ENCODE peak calls at places on chromosomes 3 and 15, in nine cellular contexts. One of them, this sample, is unnamed.

GRCh38 chr15:71273731-71274447 is 158.6 kb downstream of the THSD4 start:
- DNase-seq in activated T-helper 1 cell treated with Interleukin-2 at 50 U/mL for 16 hours: no peak
- DNase-seq in fibroblast of lung: peak; percentile 30
- DNase-seq in CD4-positive, alpha-beta memory T cell: no peak
- DNase-seq in mucosa of descending colon: no peak
- DNase-seq in T follicular helper cell: no peak
- DNase-seq in NCI-H1930: no peak
- DNase-seq in brain microvascular endothelial cell: no peak
- DNase-seq in iris pigment epithelial cell: no peak
- DNase-seq in this sample: no peak

GRCh38 chr3:113698891-113699465 is 2.5 kb upstream of the USF3 start:
- DNase-seq in activated T-helper 1 cell treated with Interleukin-2 at 50 U/mL for 16 hours: no peak
- DNase-seq in fibroblast of lung: peak; percentile 27
- DNase-seq in CD4-positive, alpha-beta memory T cell: peak; percentile 1
- DNase-seq in mucosa of descending colon: peak; percentile 71
- DNase-seq in T follicular helper cell: no peak
- DNase-seq in NCI-H1930: no peak
- DNase-seq in brain microvascular endothelial cell: no peak
- DNase-seq in iris pigment epithelial cell: peak; percentile 34
- DNase-seq in this sample: no peak

GRCh38 chr3:70974752-70975151 is 608.8 kb downstream of the FOXP1 start:
- DNase-seq in activated T-helper 1 cell treated with Interleukin-2 at 50 U/mL for 16 hours: no peak
- DNase-seq in fibroblast of lung: no peak
- DNase-seq in CD4-positive, alpha-beta memory T cell: no peak
- DNase-seq in mucosa of descending colon: no peak
- DNase-seq in T follicular helper cell: no peak
- DNase-seq in NCI-H1930: no peak
- DNase-seq in brain microvascular endothelial cell: no peak
- DNase-seq in iris pigment epithelial cell: no peak
- DNase-seq in this sample: no peak

GRCh38 chr15:69793783-69794451 is 303.8 kb downstream of the TLE3 start:
- DNase-seq in activated T-helper 1 cell treated with Interleukin-2 at 50 U/mL for 16 hours: no peak
- DNase-seq in fibroblast of lung: no peak
- DNase-seq in CD4-positive, alpha-beta memory T cell: no peak
- DNase-seq in mucosa of descending colon: no peak
- DNase-seq in T follicular helper cell: no peak
- DNase-seq in NCI-H1930: no peak
- DNase-seq in brain microvascular endothelial cell: no peak
- DNase-seq in iris pigment epithelial cell: no peak
- DNase-seq in this sample: no peak

GRCh38 chr3:136567599-136568188 is 184.5 kb downstream of the STAG1 start:
- DNase-seq in activated T-helper 1 cell treated with Interleukin-2 at 50 U/mL for 16 hours: no peak
- DNase-seq in fibroblast of lung: no peak
- DNase-seq in CD4-positive, alpha-beta memory T cell: no peak
- DNase-seq in mucosa of descending colon: no peak
- DNase-seq in T follicular helper cell: no peak
- DNase-seq in NCI-H1930: no peak
- DNase-seq in brain microvascular endothelial cell: no peak
- DNase-seq in iris pigment epithelial cell: no peak
- DNase-seq in this sample: no peak

GRCh38 chr3:107431298-107432012 is 54.2 kb downstream of the CCDC54 start:
- DNase-seq in activated T-helper 1 cell treated with Interleukin-2 at 50 U/mL for 16 hours: peak; percentile 24
- DNase-seq in fibroblast of lung: peak; percentile 69
- DNase-seq in CD4-positive, alpha-beta memory T cell: peak; percentile 32
- DNase-seq in mucosa of descending colon: peak; percentile 72
- DNase-seq in T follicular helper cell: no peak
- DNase-seq in NCI-H1930: peak; percentile 63
- DNase-seq in brain microvascular endothelial cell: peak; percentile 40
- DNase-seq in iris pigment epithelial cell: peak; percentile 51
- DNase-seq in this sample: peak; percentile 45

GRCh38 chr3:129654126-129654525 is 47.6 kb upstream of the PLXND1 start:
- DNase-seq in activated T-helper 1 cell treated with Interleukin-2 at 50 U/mL for 16 hours: no peak
- DNase-seq in fibroblast of lung: peak; percentile 89
- DNase-seq in CD4-positive, alpha-beta memory T cell: no peak
- DNase-seq in mucosa of descending colon: no peak
- DNase-seq in T follicular helper cell: no peak
- DNase-seq in NCI-H1930: no peak
- DNase-seq in brain microvascular endothelial cell: peak; percentile 27
- DNase-seq in iris pigment epithelial cell: peak; percentile 83
- DNase-seq in this sample: no peak

GRCh38 chr3:51311055-51311454 is 74.0 kb upstream of the MANF start:
- DNase-seq in activated T-helper 1 cell treated with Interleukin-2 at 50 U/mL for 16 hours: no peak
- DNase-seq in fibroblast of lung: peak; percentile 23
- DNase-seq in CD4-positive, alpha-beta memory T cell: peak; percentile 17
- DNase-seq in mucosa of descending colon: no peak
- DNase-seq in T follicular helper cell: no peak
- DNase-seq in NCI-H1930: no peak
- DNase-seq in brain microvascular endothelial cell: peak; percentile 15
- DNase-seq in iris pigment epithelial cell: peak; percentile 45
- DNase-seq in this sample: peak; percentile 31

GRCh38 chr15:69034352-69034751 is 19.9 kb downstream of the NOX5 start:
- DNase-seq in activated T-helper 1 cell treated with Interleukin-2 at 50 U/mL for 16 hours: no peak
- DNase-seq in fibroblast of lung: peak; percentile 97
- DNase-seq in CD4-positive, alpha-beta memory T cell: no peak
- DNase-seq in mucosa of descending colon: no peak
- DNase-seq in T follicular helper cell: no peak
- DNase-seq in NCI-H1930: no peak
- DNase-seq in brain microvascular endothelial cell: peak; percentile 62
- DNase-seq in iris pigment epithelial cell: peak; percentile 87
- DNase-seq in this sample: no peak

GRCh38 chr3:150699068-150699635 is 4.6 kb downstream of the ERICH6 start:
- DNase-seq in activated T-helper 1 cell treated with Interleukin-2 at 50 U/mL for 16 hours: no peak
- DNase-seq in fibroblast of lung: peak; percentile 47
- DNase-seq in CD4-positive, alpha-beta memory T cell: no peak
- DNase-seq in mucosa of descending colon: no peak
- DNase-seq in T follicular helper cell: no peak
- DNase-seq in NCI-H1930: no peak
- DNase-seq in brain microvascular endothelial cell: peak; percentile 63
- DNase-seq in iris pigment epithelial cell: peak; percentile 71
- DNase-seq in this sample: peak; percentile 10

GRCh38 chr3:64911138-64911537 is 223.3 kb upstream of the ADAMTS9 start:
- DNase-seq in activated T-helper 1 cell treated with Interleukin-2 at 50 U/mL for 16 hours: no peak
- DNase-seq in fibroblast of lung: no peak
- DNase-seq in CD4-positive, alpha-beta memory T cell: no peak
- DNase-seq in mucosa of descending colon: no peak
- DNase-seq in T follicular helper cell: no peak
- DNase-seq in NCI-H1930: no peak
- DNase-seq in brain microvascular endothelial cell: no peak
- DNase-seq in iris pigment epithelial cell: no peak
- DNase-seq in this sample: no peak

GRCh38 chr3:172103724-172104123 is 64.3 kb downstream of the FNDC3B start:
- DNase-seq in activated T-helper 1 cell treated with Interleukin-2 at 50 U/mL for 16 hours: no peak
- DNase-seq in fibroblast of lung: peak; percentile 97
- DNase-seq in CD4-positive, alpha-beta memory T cell: no peak
- DNase-seq in mucosa of descending colon: no peak
- DNase-seq in T follicular helper cell: no peak
- DNase-seq in NCI-H1930: no peak
- DNase-seq in brain microvascular endothelial cell: peak; percentile 67
- DNase-seq in iris pigment epithelial cell: peak; percentile 89
- DNase-seq in this sample: no peak

GRCh38 chr3:157059181-157059580 is 100.8 kb downstream of the CCNL1 start:
- DNase-seq in activated T-helper 1 cell treated with Interleukin-2 at 50 U/mL for 16 hours: no peak
- DNase-seq in fibroblast of lung: no peak
- DNase-seq in CD4-positive, alpha-beta memory T cell: no peak
- DNase-seq in mucosa of descending colon: no peak
- DNase-seq in T follicular helper cell: no peak
- DNase-seq in NCI-H1930: no peak
- DNase-seq in brain microvascular endothelial cell: no peak
- DNase-seq in iris pigment epithelial cell: no peak
- DNase-seq in this sample: no peak

GRCh38 chr15:68143129-68143528 is 62.0 kb downstream of the CALML4 start:
- DNase-seq in activated T-helper 1 cell treated with Interleukin-2 at 50 U/mL for 16 hours: no peak
- DNase-seq in fibroblast of lung: no peak
- DNase-seq in CD4-positive, alpha-beta memory T cell: no peak
- DNase-seq in mucosa of descending colon: no peak
- DNase-seq in T follicular helper cell: no peak
- DNase-seq in NCI-H1930: no peak
- DNase-seq in brain microvascular endothelial cell: no peak
- DNase-seq in iris pigment epithelial cell: no peak
- DNase-seq in this sample: no peak

GRCh38 chr3:13570391-13571194 is 21.7 kb downstream of the FBLN2 start:
- DNase-seq in activated T-helper 1 cell treated with Interleukin-2 at 50 U/mL for 16 hours: no peak
- DNase-seq in fibroblast of lung: no peak
- DNase-seq in CD4-positive, alpha-beta memory T cell: no peak
- DNase-seq in mucosa of descending colon: no peak
- DNase-seq in T follicular helper cell: no peak
- DNase-seq in NCI-H1930: no peak
- DNase-seq in brain microvascular endothelial cell: no peak
- DNase-seq in iris pigment epithelial cell: no peak
- DNase-seq in this sample: no peak

GRCh38 chr15:70792171-70792573 is 28.8 kb upstream of the UACA start:
- DNase-seq in activated T-helper 1 cell treated with Interleukin-2 at 50 U/mL for 16 hours: no peak
- DNase-seq in fibroblast of lung: peak; percentile 91
- DNase-seq in CD4-positive, alpha-beta memory T cell: no peak
- DNase-seq in mucosa of descending colon: no peak
- DNase-seq in T follicular helper cell: no peak
- DNase-seq in NCI-H1930: no peak
- DNase-seq in brain microvascular endothelial cell: peak; percentile 69
- DNase-seq in iris pigment epithelial cell: peak; percentile 79
- DNase-seq in this sample: peak; percentile 49

GRCh38 chr3:192879346-192880031 is 38.2 kb downstream of the MB21D2 start:
- DNase-seq in activated T-helper 1 cell treated with Interleukin-2 at 50 U/mL for 16 hours: no peak
- DNase-seq in fibroblast of lung: peak; percentile 99
- DNase-seq in CD4-positive, alpha-beta memory T cell: no peak
- DNase-seq in mucosa of descending colon: no peak
- DNase-seq in T follicular helper cell: no peak
- DNase-seq in NCI-H1930: no peak
- DNase-seq in brain microvascular endothelial cell: peak; percentile 94
- DNase-seq in iris pigment epithelial cell: peak; percentile 98
- DNase-seq in this sample: peak; percentile 63

GRCh38 chr3:194736277-194736895 is 50.7 kb downstream of the FAM43A start:
- DNase-seq in activated T-helper 1 cell treated with Interleukin-2 at 50 U/mL for 16 hours: no peak
- DNase-seq in fibroblast of lung: no peak
- DNase-seq in CD4-positive, alpha-beta memory T cell: no peak
- DNase-seq in mucosa of descending colon: no peak
- DNase-seq in T follicular helper cell: no peak
- DNase-seq in NCI-H1930: no peak
- DNase-seq in brain microvascular endothelial cell: no peak
- DNase-seq in iris pigment epithelial cell: no peak
- DNase-seq in this sample: no peak

GRCh38 chr15:92305342-92305741 is 88.3 kb upstream of the ST8SIA2 start:
- DNase-seq in activated T-helper 1 cell treated with Interleukin-2 at 50 U/mL for 16 hours: no peak
- DNase-seq in fibroblast of lung: no peak
- DNase-seq in CD4-positive, alpha-beta memory T cell: no peak
- DNase-seq in mucosa of descending colon: no peak
- DNase-seq in T follicular helper cell: no peak
- DNase-seq in NCI-H1930: no peak
- DNase-seq in brain microvascular endothelial cell: no peak
- DNase-seq in iris pigment epithelial cell: no peak
- DNase-seq in this sample: no peak

GRCh38 chr3:152480282-152480953 is 211.7 kb downstream of the MBNL1 start:
- DNase-seq in activated T-helper 1 cell treated with Interleukin-2 at 50 U/mL for 16 hours: no peak
- DNase-seq in fibroblast of lung: no peak
- DNase-seq in CD4-positive, alpha-beta memory T cell: no peak
- DNase-seq in mucosa of descending colon: no peak
- DNase-seq in T follicular helper cell: no peak
- DNase-seq in NCI-H1930: no peak
- DNase-seq in brain microvascular endothelial cell: no peak
- DNase-seq in iris pigment epithelial cell: no peak
- DNase-seq in this sample: no peak

GRCh38 chr3:145144361-145144760 is 1016.6 kb downstream of the PLOD2 start:
- DNase-seq in activated T-helper 1 cell treated with Interleukin-2 at 50 U/mL for 16 hours: no peak
- DNase-seq in fibroblast of lung: no peak
- DNase-seq in CD4-positive, alpha-beta memory T cell: no peak
- DNase-seq in mucosa of descending colon: no peak
- DNase-seq in T follicular helper cell: no peak
- DNase-seq in NCI-H1930: no peak
- DNase-seq in brain microvascular endothelial cell: no peak
- DNase-seq in iris pigment epithelial cell: no peak
- DNase-seq in this sample: no peak

GRCh38 chr15:31930967-31931366 is 99.3 kb upstream of the CHRNA7 start:
- DNase-seq in activated T-helper 1 cell treated with Interleukin-2 at 50 U/mL for 16 hours: no peak
- DNase-seq in fibroblast of lung: peak; percentile 30
- DNase-seq in CD4-positive, alpha-beta memory T cell: no peak
- DNase-seq in mucosa of descending colon: no peak
- DNase-seq in T follicular helper cell: no peak
- DNase-seq in NCI-H1930: no peak
- DNase-seq in brain microvascular endothelial cell: no peak
- DNase-seq in iris pigment epithelial cell: no peak
- DNase-seq in this sample: no peak

GRCh38 chr3:53242155-53242554 is 13.7 kb downstream of the TKT start:
- DNase-seq in activated T-helper 1 cell treated with Interleukin-2 at 50 U/mL for 16 hours: no peak
- DNase-seq in fibroblast of lung: no peak
- DNase-seq in CD4-positive, alpha-beta memory T cell: no peak
- DNase-seq in mucosa of descending colon: no peak
- DNase-seq in T follicular helper cell: no peak
- DNase-seq in NCI-H1930: no peak
- DNase-seq in brain microvascular endothelial cell: no peak
- DNase-seq in iris pigment epithelial cell: no peak
- DNase-seq in this sample: no peak

GRCh38 chr15:51023499-51023898 is 71.2 kb downstream of the TNFAIP8L3 start:
- DNase-seq in activated T-helper 1 cell treated with Interleukin-2 at 50 U/mL for 16 hours: no peak
- DNase-seq in fibroblast of lung: no peak
- DNase-seq in CD4-positive, alpha-beta memory T cell: no peak
- DNase-seq in mucosa of descending colon: no peak
- DNase-seq in T follicular helper cell: no peak
- DNase-seq in NCI-H1930: no peak
- DNase-seq in brain microvascular endothelial cell: no peak
- DNase-seq in iris pigment epithelial cell: no peak
- DNase-seq in this sample: no peak

GRCh38 chr3:127390365-127391025 is 102.6 kb upstream of the PRR20G start:
- DNase-seq in activated T-helper 1 cell treated with Interleukin-2 at 50 U/mL for 16 hours: no peak
- DNase-seq in fibroblast of lung: no peak
- DNase-seq in CD4-positive, alpha-beta memory T cell: no peak
- DNase-seq in mucosa of descending colon: no peak
- DNase-seq in T follicular helper cell: no peak
- DNase-seq in NCI-H1930: no peak
- DNase-seq in brain microvascular endothelial cell: no peak
- DNase-seq in iris pigment epithelial cell: no peak
- DNase-seq in this sample: no peak

GRCh38 chr15:50017522-50017921 is 101.5 kb downstream of the ATP8B4 start:
- DNase-seq in activated T-helper 1 cell treated with Interleukin-2 at 50 U/mL for 16 hours: no peak
- DNase-seq in fibroblast of lung: peak; percentile 43
- DNase-seq in CD4-positive, alpha-beta memory T cell: no peak
- DNase-seq in mucosa of descending colon: no peak
- DNase-seq in T follicular helper cell: no peak
- DNase-seq in NCI-H1930: no peak
- DNase-seq in brain microvascular endothelial cell: no peak
- DNase-seq in iris pigment epithelial cell: peak; percentile 71
- DNase-seq in this sample: no peak

GRCh38 chr3:77038468-77038927 is 1.4 kb upstream of the ROBO2 start:
- DNase-seq in activated T-helper 1 cell treated with Interleukin-2 at 50 U/mL for 16 hours: no peak
- DNase-seq in fibroblast of lung: peak; percentile 78
- DNase-seq in CD4-positive, alpha-beta memory T cell: no peak
- DNase-seq in mucosa of descending colon: no peak
- DNase-seq in T follicular helper cell: no peak
- DNase-seq in NCI-H1930: peak; percentile 75
- DNase-seq in brain microvascular endothelial cell: peak; percentile 77
- DNase-seq in iris pigment epithelial cell: peak; percentile 90
- DNase-seq in this sample: peak; percentile 67

GRCh38 chr3:130789678-130790340 is 43.2 kb upstream of the PIK3R4 start:
- DNase-seq in activated T-helper 1 cell treated with Interleukin-2 at 50 U/mL for 16 hours: no peak
- DNase-seq in fibroblast of lung: no peak
- DNase-seq in CD4-positive, alpha-beta memory T cell: no peak
- DNase-seq in mucosa of descending colon: peak; percentile 59
- DNase-seq in T follicular helper cell: no peak
- DNase-seq in NCI-H1930: no peak
- DNase-seq in brain microvascular endothelial cell: no peak
- DNase-seq in iris pigment epithelial cell: no peak
- DNase-seq in this sample: no peak

GRCh38 chr15:88833688-88834087 is 30.5 kb downstream of the ACAN start:
- DNase-seq in activated T-helper 1 cell treated with Interleukin-2 at 50 U/mL for 16 hours: no peak
- DNase-seq in fibroblast of lung: no peak
- DNase-seq in CD4-positive, alpha-beta memory T cell: no peak
- DNase-seq in mucosa of descending colon: no peak
- DNase-seq in T follicular helper cell: no peak
- DNase-seq in NCI-H1930: no peak
- DNase-seq in brain microvascular endothelial cell: no peak
- DNase-seq in iris pigment epithelial cell: no peak
- DNase-seq in this sample: no peak

GRCh38 chr15:74451861-74452835 is 8.8 kb downstream of the UBL7 start:
- DNase-seq in activated T-helper 1 cell treated with Interleukin-2 at 50 U/mL for 16 hours: no peak
- DNase-seq in fibroblast of lung: no peak
- DNase-seq in CD4-positive, alpha-beta memory T cell: no peak
- DNase-seq in mucosa of descending colon: no peak
- DNase-seq in T follicular helper cell: no peak
- DNase-seq in NCI-H1930: no peak
- DNase-seq in brain microvascular endothelial cell: no peak
- DNase-seq in iris pigment epithelial cell: no peak
- DNase-seq in this sample: no peak

GRCh38 chr3:170585008-170585936 is 603 bp downstream of the SLC7A14 start:
- DNase-seq in activated T-helper 1 cell treated with Interleukin-2 at 50 U/mL for 16 hours: no peak
- DNase-seq in fibroblast of lung: no peak
- DNase-seq in CD4-positive, alpha-beta memory T cell: no peak
- DNase-seq in mucosa of descending colon: no peak
- DNase-seq in T follicular helper cell: no peak
- DNase-seq in NCI-H1930: no peak
- DNase-seq in brain microvascular endothelial cell: no peak
- DNase-seq in iris pigment epithelial cell: no peak
- DNase-seq in this sample: peak; percentile 8